ENCODE peak calls at places on chromosomes 11 and 22, in ten cellular contexts. K is pancreas, W is left ventricle myocardium inferior, O is heart left ventricle, L is Peyer's patch, U is BE2C, Y is A549, F is body of pancreas, N is fibroblast of lung, M is IMR-90. P is an unnamed sample. For H3K9me3, the result is how much of the 10 kb centered on the place peaks cover.

GRCh38 chr11:27312110-27312509 is 50.9 kb downstream of the CCDC34 start:
- DNase-seq in K (no peak), W (no peak), O (no peak), L (no peak), U (no peak), Y (peak), F (no peak), N (peak), M (no peak), P (no peak)

GRCh38 chr11:120894207-120894989 is 129.5 kb upstream of the TBCEL start:
- DNase-seq in K (no peak), W (no peak), O (no peak), L (no peak), U (no peak), Y (no peak), F (no peak), N (no peak), M (no peak), P (no peak)

GRCh38 chr22:19060356-19061009 is 61.7 kb downstream of the DGCR2 start:
- DNase-seq in K (no peak), W (no peak), O (no peak), L (no peak), U (no peak), Y (peak), F (no peak), N (peak), M (peak), P (peak)

GRCh38 chr11:17401316-17401715 is 12.9 kb upstream of the KCNJ11 start:
- DNase-seq in K (no peak), W (no peak), O (no peak), L (no peak), U (no peak), Y (no peak), F (no peak), N (no peak), M (no peak), P (no peak)

GRCh38 chr11:87840786-87841185 is 334.5 kb downstream of the RAB38 start:
- DNase-seq in K (no peak), W (no peak), O (no peak), L (no peak), U (no peak), Y (no peak), F (no peak), N (no peak), M (no peak), P (peak)

GRCh38 chr22:18965526-18966421 is 29.7 kb upstream of the PRODH start:
- DNase-seq in K (peak), W (no peak), O (no peak), L (no peak), U (no peak), Y (no peak), F (no peak), N (no peak), M (no peak), P (no peak)

GRCh38 chr11:62337682-62338181 is 484 bp downstream of the ASRGL1 start:
- DNase-seq in K (peak), W (peak), O (peak), L (peak), U (peak), Y (peak), F (peak), N (no peak), M (no peak), P (peak)

GRCh38 chr11:1854949-1855885 is 2.3 kb downstream of the LSP1 start:
- DNase-seq in K (no peak), W (no peak), O (no peak), L (no peak), U (no peak), Y (no peak), F (no peak), N (no peak), M (no peak), P (no peak)

GRCh38 chr11:36376888-36377758 is 81.0 kb downstream of the PRR5L start:
- DNase-seq in K (peak), W (peak), O (peak), L (peak), U (peak), Y (peak), F (peak), N (no peak), M (peak), P (no peak)

GRCh38 chr11:102010776-102011500 is 36.3 kb upstream of the CFAP300 start:
- DNase-seq in K (no peak), W (peak), O (peak), L (peak), U (peak), Y (peak), F (peak), N (peak), M (peak), P (peak)

GRCh38 chr22:30777589-30777988 is 82.9 kb downstream of the OSBP2 start:
- DNase-seq in K (no peak), W (no peak), O (no peak), L (no peak), U (no peak), Y (no peak), F (no peak), N (no peak), M (no peak), P (no peak)
- TF ChIP-seq CTCF in K (no peak), W (no peak), O (no peak), L (no peak), U (no peak), Y (no peak), F (no peak), N (no peak), M (no peak), P (no peak)

GRCh38 chr22:39914584-39914983 is 13.7 kb downstream of the GRAP2 start:
- DNase-seq in K (no peak), W (no peak), O (no peak), L (no peak), U (no peak), Y (no peak), F (no peak), N (no peak), M (no peak), P (no peak)

GRCh38 chr22:39913886-39914285 is 13.0 kb downstream of the GRAP2 start:
- DNase-seq in K (no peak), W (no peak), O (no peak), L (no peak), U (no peak), Y (no peak), F (no peak), N (no peak), M (no peak), P (no peak)

GRCh38 chr22:39910875-39911601 is 10.2 kb downstream of the GRAP2 start:
- DNase-seq in K (no peak), W (no peak), O (no peak), L (no peak), U (no peak), Y (no peak), F (no peak), N (no peak), M (no peak), P (no peak)

GRCh38 chr22:39915295-39915726 is 14.4 kb downstream of the GRAP2 start:
- DNase-seq in K (no peak), W (no peak), O (no peak), L (no peak), U (no peak), Y (no peak), F (no peak), N (no peak), M (no peak), P (no peak)

GRCh38 chr22:39913321-39913720 is 12.4 kb downstream of the GRAP2 start:
- DNase-seq in K (no peak), W (no peak), O (no peak), L (no peak), U (no peak), Y (no peak), F (no peak), N (no peak), M (no peak), P (no peak)
- H3K4me3 ChIP-seq in K (no peak), W (no peak), O (no peak), L (no peak), U (no peak), Y (no peak), F (no peak), N (no peak), M (no peak), P (no peak)

GRCh38 chr22:47284360-47284759 is 521.9 kb downstream of the TBC1D22A start:
- DNase-seq in K (no peak), W (no peak), O (no peak), L (no peak), U (no peak), Y (no peak), F (no peak), N (no peak), M (no peak), P (no peak)

GRCh38 chr22:47282366-47282765 is 519.9 kb downstream of the TBC1D22A start:
- DNase-seq in K (no peak), W (no peak), O (no peak), L (no peak), U (no peak), Y (no peak), F (no peak), N (no peak), M (no peak), P (no peak)

GRCh38 chr22:47283616-47284270 is 521.3 kb downstream of the TBC1D22A start:
- DNase-seq in K (no peak), W (no peak), O (no peak), L (no peak), U (no peak), Y (no peak), F (no peak), N (no peak), M (no peak), P (no peak)

GRCh38 chr22:47281126-47282106 is 519.0 kb downstream of the TBC1D22A start:
- DNase-seq in K (no peak), W (no peak), O (no peak), L (no peak), U (no peak), Y (no peak), F (no peak), N (no peak), M (peak), P (peak)

GRCh38 chr22:47282851-47283250 is 520.4 kb downstream of the TBC1D22A start:
- DNase-seq in K (no peak), W (no peak), O (no peak), L (no peak), U (no peak), Y (no peak), F (no peak), N (no peak), M (no peak), P (no peak)
- H3K9me3 ChIP-seq in K (under half), W (under half), O (under half), L (under half), U (under half), Y (under half), F (under half), N (under half), M (under half), P (under half)

DNA sequence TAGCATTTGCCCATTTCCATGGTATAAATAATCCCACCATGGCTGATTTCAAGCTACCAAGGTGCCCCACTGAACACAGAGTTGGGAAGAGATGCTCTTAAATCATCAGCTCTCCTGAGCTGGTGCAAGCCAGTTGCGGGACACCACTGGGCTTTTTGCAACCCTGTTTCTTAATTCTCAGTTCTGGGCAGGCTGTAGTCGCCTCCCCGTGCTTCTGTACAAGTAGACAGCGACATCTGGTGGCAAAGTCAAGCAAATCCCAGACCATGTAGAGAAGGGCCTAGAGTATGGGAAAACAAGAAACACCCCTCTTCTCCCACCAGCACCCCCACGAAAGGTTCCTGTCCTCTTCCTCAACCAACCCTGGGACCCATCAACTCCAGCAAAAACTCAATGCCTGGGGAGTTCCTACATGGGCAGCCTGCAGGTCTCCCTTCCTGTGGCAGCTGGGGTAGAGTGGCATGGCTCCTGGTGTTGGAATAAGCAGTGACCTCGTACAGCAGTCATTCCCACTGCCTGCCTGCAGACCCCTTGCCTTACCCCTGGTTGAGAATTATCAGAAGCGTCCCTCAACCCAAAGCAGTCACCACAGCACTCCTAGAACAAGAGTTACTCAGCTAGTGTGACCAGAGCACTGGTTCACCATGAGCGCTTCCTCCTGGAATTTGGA is 68.4 kb downstream of the IGLL5 start:
- DNase-seq in K (no peak), W (no peak), O (peak), L (peak), U (peak), Y (peak), F (peak), N (peak), M (peak), P (peak)
- TF ChIP-seq CTCF in K (peak), W (peak), O (peak), L (peak), U (peak), Y (peak), F (peak), N (peak), M (peak), P (peak)

DNA sequence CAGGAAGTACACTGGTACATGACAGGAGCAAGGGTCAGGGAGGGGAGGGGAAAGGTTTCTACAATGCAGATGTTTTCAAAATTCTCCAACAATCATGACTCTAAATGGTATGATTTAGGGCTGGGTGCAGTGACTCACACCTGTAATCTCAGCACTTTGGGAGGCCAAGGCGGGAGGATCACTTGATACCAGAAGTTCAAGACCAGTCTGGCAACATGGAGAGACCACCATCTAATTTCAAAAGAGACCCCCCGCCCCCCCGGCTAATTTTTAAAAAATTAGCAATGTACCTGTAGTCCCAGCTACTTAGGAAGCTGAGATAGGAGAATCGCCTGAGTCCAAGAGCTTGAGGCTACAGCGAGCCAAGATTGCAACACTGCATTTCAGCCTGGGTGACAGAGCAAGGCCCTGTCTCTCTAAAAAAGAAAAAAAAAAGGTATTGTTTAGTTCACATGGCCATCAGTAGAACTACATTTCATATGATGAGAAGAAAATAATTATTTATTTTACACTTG is 15.9 kb upstream of the OLFML1 start:
- DNase-seq in K (no peak), W (no peak), O (no peak), L (no peak), U (no peak), Y (no peak), F (no peak), N (no peak), M (no peak), P (no peak)
- H3K4me3 ChIP-seq in K (no peak), W (no peak), O (no peak), L (no peak), U (no peak), Y (no peak), F (no peak), N (no peak), M (no peak), P (no peak)

GRCh38 chr11:134503596-134503995 is 91.6 kb upstream of the B3GAT1 start:
- DNase-seq in K (no peak), W (no peak), O (no peak), L (peak), U (no peak), Y (no peak), F (no peak), N (no peak), M (no peak), P (no peak)

GRCh38 chr11:134506046-134506445 is 94.0 kb upstream of the B3GAT1 start:
- DNase-seq in K (no peak), W (no peak), O (no peak), L (peak), U (no peak), Y (no peak), F (no peak), N (no peak), M (no peak), P (no peak)

GRCh38 chr11:134504146-134504905 is 92.3 kb upstream of the B3GAT1 start:
- DNase-seq in K (peak), W (no peak), O (no peak), L (peak), U (no peak), Y (no peak), F (no peak), N (no peak), M (no peak), P (no peak)

GRCh38 chr11:134503104-134503503 is 91.1 kb upstream of the B3GAT1 start:
- DNase-seq in K (no peak), W (no peak), O (no peak), L (peak), U (no peak), Y (no peak), F (no peak), N (no peak), M (no peak), P (no peak)

GRCh38 chr11:134505125-134505524 is 93.1 kb upstream of the B3GAT1 start:
- DNase-seq in K (no peak), W (no peak), O (no peak), L (peak), U (no peak), Y (no peak), F (no peak), N (no peak), M (no peak), P (no peak)
- H3K9me3 ChIP-seq in K (under half), W (under half), O (under half), L (under half), U (under half), Y (under half), F (under half), N (under half), M (half or more), P (under half)

DNA sequence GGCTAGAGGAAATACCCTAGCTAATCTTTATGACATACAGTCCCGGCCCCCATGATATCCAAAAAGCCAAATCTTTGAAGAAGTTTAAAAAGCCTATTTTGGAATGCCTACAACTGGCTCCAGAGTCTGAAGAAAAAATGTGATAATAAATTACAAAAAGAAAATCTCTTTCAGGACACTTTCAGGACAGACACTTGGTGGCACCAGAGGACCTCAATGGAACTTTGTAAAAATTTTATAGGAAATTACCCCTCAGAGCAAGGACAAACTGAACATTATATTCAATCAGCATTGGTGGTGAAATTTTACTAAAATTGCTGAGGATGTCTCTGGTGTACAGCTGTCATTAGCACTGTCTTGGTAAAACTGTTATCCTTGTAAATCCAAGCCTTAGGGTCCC is 81.0 kb downstream of the CCDC73 start:
- DNase-seq in K (no peak), W (no peak), O (no peak), L (no peak), U (no peak), Y (peak), F (no peak), N (peak), M (no peak), P (peak)
- TF ChIP-seq CTCF in K (no peak), W (peak), O (no peak), L (no peak), U (peak), Y (peak), F (no peak), N (peak), M (peak), P (peak)

GRCh38 chr11:69010964-69011623 is 2.0 kb downstream of the MRGPRF start:
- DNase-seq in K (peak), W (peak), O (peak), L (peak), U (no peak), Y (peak), F (peak), N (peak), M (peak), P (no peak)
- H3K4me3 ChIP-seq in K (peak), W (peak), O (peak), L (peak), U (no peak), Y (no peak), F (no peak), N (peak), M (peak), P (no peak)

DNA sequence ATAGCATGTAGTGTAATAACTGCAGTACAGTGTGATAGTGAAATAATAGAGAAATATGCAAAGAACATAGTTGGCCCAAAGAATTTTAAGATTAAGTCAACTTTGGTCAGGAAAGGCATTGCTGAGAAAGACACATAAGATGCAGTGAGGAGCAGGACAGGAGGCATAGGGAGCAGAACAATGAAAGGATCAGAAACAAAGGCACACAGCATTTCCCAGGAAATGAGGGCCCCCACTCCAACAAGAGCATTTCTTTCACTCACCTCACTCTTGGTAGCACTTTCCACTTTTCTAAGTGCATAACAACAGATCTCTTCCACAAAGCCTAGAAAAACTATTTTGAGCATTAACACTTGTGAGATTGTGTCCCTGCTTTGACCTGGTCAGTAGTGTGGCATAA is 238.4 kb upstream of the FAT3 start:
- DNase-seq in K (no peak), W (no peak), O (no peak), L (no peak), U (no peak), Y (no peak), F (no peak), N (no peak), M (no peak), P (no peak)
- H3K9me3 ChIP-seq in K (under half), W (under half), O (under half), L (under half), U (under half), Y (under half), F (under half), N (under half), M (under half), P (under half)